ENCODE peak calls at places on chromosomes 12 and 14, in five cellular contexts. P, W, M, Q and C are unnamed samples.

GRCh38 chr14:45664668-45665356 is 411.8 kb upstream of the MIS18BP1 start:
- DNase-seq in P (no peak), W (no peak), M (no peak), Q (no peak), C (no peak)

GRCh38 chr12:6950401-6950801 is 755 bp upstream of the PTPN6 start:
- DNase-seq in P (no peak), W (peak), M (no peak), Q (no peak), C (no peak)

GRCh38 chr12:29103539-29103974 is 45.5 kb upstream of the FAR2 start:
- DNase-seq in P (no peak), W (no peak), M (no peak), Q (no peak), C (no peak)

GRCh38 chr14:101254805-101255764 is 306.2 kb upstream of the DIO3 start:
- DNase-seq in P (no peak), W (no peak), M (no peak), Q (no peak), C (peak)

GRCh38 chr14:74528406-74528805 is 34.8 kb downstream of the ISCA2 start:
- DNase-seq in P (no peak), W (no peak), M (no peak), Q (no peak), C (no peak)

GRCh38 chr12:132066345-132066685 is 77.8 kb downstream of the DDX51 start:
- DNase-seq in P (no peak), W (no peak), M (peak), Q (no peak), C (no peak)

GRCh38 chr12:1595690-1596347 is 1.4 kb upstream of the FBXL14 start:
- DNase-seq in P (no peak), W (no peak), M (no peak), Q (no peak), C (no peak)

GRCh38 chr12:31007153-31007495 is 66.5 kb upstream of the DDX11 start:
- DNase-seq in P (no peak), W (no peak), M (no peak), Q (no peak), C (no peak)

GRCh38 chr12:2183556-2184541 is 131.1 kb downstream of the CACNA1C start:
- DNase-seq in P (no peak), W (no peak), M (no peak), Q (no peak), C (no peak)

GRCh38 chr12:28780096-28780495 is 369.0 kb upstream of the FAR2 start:
- DNase-seq in P (no peak), W (no peak), M (no peak), Q (peak), C (no peak)

GRCh38 chr12:52310622-52311281 is 10.4 kb downstream of the KRT83 start:
- DNase-seq in P (no peak), W (no peak), M (no peak), Q (no peak), C (peak)

GRCh38 chr12:124636138-124636968 is 68.9 kb upstream of the NCOR2 start:
- DNase-seq in P (no peak), W (peak), M (no peak), Q (no peak), C (no peak)

GRCh38 chr14:85534914-85535313 is 5.0 kb downstream of the FLRT2 start:
- DNase-seq in P (no peak), W (no peak), M (no peak), Q (no peak), C (no peak)

GRCh38 chr12:122081108-122081696 is 2.6 kb downstream of the MLXIP start:
- DNase-seq in P (no peak), W (peak), M (no peak), Q (no peak), C (no peak)

GRCh38 chr12:45853550-45853949 is 124.0 kb downstream of the ARID2 start:
- DNase-seq in P (no peak), W (no peak), M (no peak), Q (no peak), C (no peak)

GRCh38 chr12:67925551-67925950 is 63.7 kb upstream of the IFNG-AS1 start:
- DNase-seq in P (no peak), W (no peak), M (no peak), Q (no peak), C (no peak)

GRCh38 chr12:116537149-116537904 is 21.9 kb upstream of the MAP1LC3B2 start:
- DNase-seq in P (no peak), W (no peak), M (no peak), Q (no peak), C (no peak)

GRCh38 chr14:81211844-81212243 is 8.9 kb downstream of the GTF2A1 start:
- DNase-seq in P (no peak), W (no peak), M (no peak), Q (no peak), C (no peak)
- TF ChIP-seq CTCF in P (no peak), W (no peak), M (no peak), Q (peak), C (peak)

GRCh38 chr14:61696753-61697318 is 1.5 kb downstream of the HIF1A start:
- DNase-seq in P (no peak), W (no peak), M (no peak), Q (no peak), C (no peak)

GRCh38 chr14:61698216-61698980 is 3.1 kb downstream of the HIF1A start:
- DNase-seq in P (no peak), W (no peak), M (no peak), Q (no peak), C (no peak)

GRCh38 chr14:61694039-61694438 is 1.3 kb upstream of the HIF1A start:
- DNase-seq in P (no peak), W (no peak), M (no peak), Q (no peak), C (no peak)

GRCh38 chr14:61695695-61696527 is 598 bp downstream of the HIF1A start:
- DNase-seq in P (peak), W (peak), M (no peak), Q (peak), C (no peak)

DNA sequence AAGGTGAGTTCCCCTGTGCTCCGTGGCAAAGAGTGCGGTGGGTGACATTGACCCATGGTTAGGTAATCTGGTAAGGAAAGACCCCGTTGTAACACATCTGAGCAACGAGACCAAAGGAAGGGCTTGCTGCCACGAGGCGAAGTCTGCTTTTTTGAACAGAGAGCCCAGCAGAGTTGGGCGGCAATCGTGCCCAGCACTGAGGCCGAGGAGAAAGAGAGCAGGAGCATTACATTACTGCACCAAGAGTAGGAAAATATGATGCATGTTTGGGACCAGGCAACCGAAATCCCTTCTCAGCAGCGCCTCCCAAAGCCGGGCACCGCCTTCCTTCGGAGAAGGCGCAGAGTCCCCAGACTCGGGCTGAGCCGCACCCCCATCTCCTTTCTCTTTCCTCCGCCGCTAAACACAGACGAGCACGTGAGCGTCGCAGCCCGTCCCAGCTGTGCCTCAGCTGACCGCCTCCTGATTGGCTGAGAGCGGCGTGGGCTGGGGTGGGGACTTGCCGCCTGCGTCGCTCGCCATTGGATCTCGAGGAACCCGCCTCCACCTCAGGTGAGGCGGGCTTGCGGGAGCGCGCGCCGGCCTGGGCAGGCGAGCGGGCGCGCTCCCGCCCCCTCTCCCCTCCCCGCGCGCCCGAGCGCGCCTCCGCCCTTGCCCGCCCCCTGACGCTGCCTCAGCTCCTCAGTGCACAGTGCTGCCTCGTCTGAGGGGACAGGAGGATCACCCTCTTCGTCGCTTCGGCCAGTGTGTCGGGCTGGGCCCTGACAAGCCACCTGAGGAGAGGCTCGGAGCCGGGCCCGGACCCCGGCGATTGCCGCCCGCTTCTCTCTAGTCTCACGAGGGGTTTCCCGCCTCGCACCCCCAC is at the start of gene HIF1A:
- DNase-seq in P (peak), W (peak), M (peak), Q (peak), C (peak)
- TF ChIP-seq CTCF in P (no peak), W (peak), M (no peak), Q (peak), C (peak)

GRCh38 chr14:89418976-89419375 is 1.9 kb upstream of the FOXN3 start:
- DNase-seq in P (no peak), W (no peak), M (peak), Q (no peak), C (no peak)
- TF ChIP-seq CTCF in P (no peak), W (no peak), M (peak), Q (no peak), C (no peak)

GRCh38 chr14:59570122-59570521 is 6.5 kb downstream of the CCDC175 start:
- DNase-seq in P (no peak), W (no peak), M (no peak), Q (no peak), C (no peak)
- TF ChIP-seq CTCF in P (no peak), W (no peak), M (peak), Q (peak), C (no peak)